ENCODE peak calls at places on chromosomes 6 and 20, in seven cellular contexts. B is cardiac muscle cell, X is BJ, G is bronchial epithelial cell, Z is foreskin fibroblast, O is ovary, M is lower lobe of right lung. D is an unnamed sample.

GRCh38 chr6:4274382-4275082 is 139.2 kb upstream of the ECI2 start:
- DNase-seq in B (peak), X (no peak), G (peak), Z (no peak), O (no peak), M (no peak), D (no peak)

GRCh38 chr6:73152998-73153757 is 72.1 kb downstream of the KHDC1L start:
- DNase-seq in B (no peak), X (no peak), G (peak), Z (peak), O (no peak), M (no peak), D (peak)

GRCh38 chr6:126657556-126658129 is 317.7 kb downstream of the CENPW start:
- DNase-seq in B (peak), X (no peak), G (peak), Z (peak), O (no peak), M (no peak), D (no peak)

GRCh38 chr6:157528931-157529653 is 148.1 kb downstream of the ZDHHC14 start:
- DNase-seq in B (no peak), X (no peak), G (peak), Z (no peak), O (no peak), M (no peak), D (no peak)

GRCh38 chr20:48769111-48769879 is 58.5 kb downstream of the PREX1 start:
- DNase-seq in B (no peak), X (no peak), G (no peak), Z (no peak), O (no peak), M (peak), D (no peak)

GRCh38 chr6:101070044-101070608 is 189.0 kb upstream of the ASCC3 start:
- DNase-seq in B (no peak), X (no peak), G (no peak), Z (no peak), O (no peak), M (no peak), D (no peak)

GRCh38 chr20:61325718-61326117 is 73.7 kb downstream of the CDH4 start:
- DNase-seq in B (no peak), X (no peak), G (no peak), Z (no peak), O (no peak), M (no peak), D (no peak)

GRCh38 chr20:38094373-38094775 is 60.8 kb downstream of the RPRD1B start:
- DNase-seq in B (no peak), X (no peak), G (peak), Z (peak), O (no peak), M (no peak), D (no peak)

GRCh38 chr6:2396856-2397640 is 151.6 kb upstream of the GMDS start:
- DNase-seq in B (no peak), X (peak), G (no peak), Z (peak), O (no peak), M (no peak), D (peak)

GRCh38 chr6:96542702-96543101 is 20.2 kb upstream of the FHL5 start:
- DNase-seq in B (no peak), X (no peak), G (peak), Z (peak), O (no peak), M (no peak), D (no peak)

GRCh38 chr6:96899019-96899418 is 1.3 kb upstream of the NDUFAF4 start:
- DNase-seq in B (peak), X (peak), G (peak), Z (peak), O (no peak), M (no peak), D (no peak)

GRCh38 chr6:145278163-145278807 is 457.0 kb downstream of the EPM2A start:
- DNase-seq in B (no peak), X (peak), G (peak), Z (peak), O (no peak), M (no peak), D (no peak)

GRCh38 chr6:79946773-79947190 is 571 bp downstream of the ELOVL4 start:
- DNase-seq in B (peak), X (no peak), G (peak), Z (peak), O (no peak), M (peak), D (no peak)

GRCh38 chr6:136609878-136610706 is 59.9 kb upstream of the MAP7 start:
- DNase-seq in B (no peak), X (peak), G (peak), Z (peak), O (peak), M (peak), D (peak)

GRCh38 chr20:10185741-10186558 is 32.7 kb upstream of the SNAP25 start:
- DNase-seq in B (no peak), X (no peak), G (peak), Z (no peak), O (no peak), M (no peak), D (no peak)

GRCh38 chr20:38173237-38174156 is 8.4 kb upstream of the TGM2 start:
- DNase-seq in B (no peak), X (peak), G (peak), Z (peak), O (no peak), M (no peak), D (peak)

GRCh38 chr6:148907573-148907972 is 160.7 kb downstream of the UST start:
- DNase-seq in B (no peak), X (no peak), G (no peak), Z (no peak), O (no peak), M (no peak), D (no peak)

GRCh38 chr6:81380718-81381338 is 371.7 kb downstream of the TENT5A start:
- DNase-seq in B (no peak), X (no peak), G (no peak), Z (no peak), O (no peak), M (no peak), D (no peak)

GRCh38 chr6:44179072-44179536 is 20.5 kb downstream of the CAPN11 start:
- DNase-seq in B (no peak), X (no peak), G (peak), Z (peak), O (no peak), M (no peak), D (no peak)

GRCh38 chr20:59217794-59218193 is 54.2 kb downstream of the ZNF831 start:
- DNase-seq in B (no peak), X (no peak), G (no peak), Z (no peak), O (no peak), M (no peak), D (no peak)

GRCh38 chr6:166244353-166245045 is 63.7 kb downstream of the PRR18 start:
- DNase-seq in B (no peak), X (no peak), G (no peak), Z (no peak), O (no peak), M (no peak), D (no peak)

GRCh38 chr6:25882066-25882496 is 8.0 kb upstream of the SLC17A3 start:
- DNase-seq in B (peak), X (no peak), G (no peak), Z (peak), O (peak), M (peak), D (no peak)

GRCh38 chr20:51665543-51666118 is 102.6 kb downstream of the ATP9A start:
- DNase-seq in B (no peak), X (no peak), G (no peak), Z (no peak), O (no peak), M (no peak), D (no peak)

GRCh38 chr6:39084506-39084905 is 30.5 kb downstream of the SAYSD1 start:
- DNase-seq in B (no peak), X (no peak), G (no peak), Z (no peak), O (no peak), M (no peak), D (no peak)

GRCh38 chr6:75611702-75612375 is 10.2 kb downstream of the SENP6 start:
- DNase-seq in B (no peak), X (no peak), G (no peak), Z (peak), O (no peak), M (no peak), D (no peak)

GRCh38 chr20:19897891-19898290 is 119.3 kb upstream of the NAA20 start:
- DNase-seq in B (no peak), X (no peak), G (no peak), Z (peak), O (no peak), M (no peak), D (no peak)

GRCh38 chr6:137148291-137149076 is 25.0 kb downstream of the IL22RA2 start:
- DNase-seq in B (no peak), X (peak), G (peak), Z (peak), O (no peak), M (peak), D (peak)

GRCh38 chr20:3383878-3384495 is 23.5 kb downstream of the DNAAF9 start:
- DNase-seq in B (no peak), X (no peak), G (no peak), Z (no peak), O (no peak), M (no peak), D (no peak)

GRCh38 chr20:31894980-31895675 is 24.7 kb downstream of the TTLL9 start:
- DNase-seq in B (peak), X (peak), G (peak), Z (peak), O (no peak), M (peak), D (peak)

GRCh38 chr6:24779416-24779815 is 4.7 kb downstream of the GMNN start:
- DNase-seq in B (no peak), X (no peak), G (no peak), Z (no peak), O (no peak), M (no peak), D (no peak)

GRCh38 chr6:55276745-55277627 is 50.3 kb upstream of the GFRAL start:
- DNase-seq in B (peak), X (peak), G (peak), Z (peak), O (peak), M (no peak), D (peak)

GRCh38 chr6:3231213-3232016 is 4.0 kb upstream of the TUBB2B start:
- DNase-seq in B (peak), X (peak), G (peak), Z (peak), O (no peak), M (peak), D (no peak)

DNA sequence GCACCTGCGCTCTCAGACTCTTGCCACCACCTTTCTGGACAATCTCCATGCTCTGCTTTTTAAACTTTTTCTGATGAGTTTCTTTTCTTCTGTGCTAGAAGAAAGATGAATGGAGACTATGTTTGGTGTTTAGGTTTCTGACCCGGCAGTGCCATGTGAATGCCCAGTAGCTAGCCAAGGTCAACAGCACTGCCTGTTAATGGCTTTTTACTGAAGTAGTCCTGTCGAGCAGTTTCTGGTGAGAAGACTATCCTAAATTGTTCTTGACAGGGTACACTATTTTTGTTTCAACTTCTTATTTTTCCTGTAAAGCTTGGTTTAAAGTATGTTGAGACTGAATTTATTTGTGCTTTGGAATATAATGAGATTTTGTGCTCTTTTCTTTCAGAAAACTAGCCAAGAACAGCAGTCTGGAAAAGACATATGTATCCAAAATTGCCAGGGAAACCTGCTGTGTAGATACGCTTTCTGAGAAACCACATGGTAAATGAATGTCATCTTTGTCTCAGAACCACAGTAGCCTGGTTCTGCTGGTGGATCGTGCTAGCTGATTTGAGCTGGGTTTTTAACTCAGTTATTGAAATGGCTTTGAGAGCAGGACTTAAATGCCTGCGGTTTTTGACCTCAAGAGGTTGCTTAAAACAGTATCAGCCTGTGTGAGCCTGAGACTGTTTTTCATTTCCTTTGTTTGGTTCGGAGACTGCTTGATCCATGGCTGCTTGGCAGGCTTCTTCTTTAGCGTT is 48.1 kb downstream of the KCNS1 start:
- DNase-seq in B (no peak), X (peak), G (no peak), Z (peak), O (no peak), M (no peak), D (peak)
- H3K4me3 ChIP-seq in B (no peak), X (no peak), G (no peak), Z (no peak), O (no peak), M (no peak), D (no peak)

GRCh38 chr6:169326067-169326799 is 72.6 kb upstream of the THBS2 start:
- DNase-seq in B (peak), X (no peak), G (peak), Z (peak), O (no peak), M (no peak), D (no peak)
- TF ChIP-seq CTCF in B (peak), X (peak), G (peak), Z (peak), O (no peak), M (no peak), D (peak)

DNA sequence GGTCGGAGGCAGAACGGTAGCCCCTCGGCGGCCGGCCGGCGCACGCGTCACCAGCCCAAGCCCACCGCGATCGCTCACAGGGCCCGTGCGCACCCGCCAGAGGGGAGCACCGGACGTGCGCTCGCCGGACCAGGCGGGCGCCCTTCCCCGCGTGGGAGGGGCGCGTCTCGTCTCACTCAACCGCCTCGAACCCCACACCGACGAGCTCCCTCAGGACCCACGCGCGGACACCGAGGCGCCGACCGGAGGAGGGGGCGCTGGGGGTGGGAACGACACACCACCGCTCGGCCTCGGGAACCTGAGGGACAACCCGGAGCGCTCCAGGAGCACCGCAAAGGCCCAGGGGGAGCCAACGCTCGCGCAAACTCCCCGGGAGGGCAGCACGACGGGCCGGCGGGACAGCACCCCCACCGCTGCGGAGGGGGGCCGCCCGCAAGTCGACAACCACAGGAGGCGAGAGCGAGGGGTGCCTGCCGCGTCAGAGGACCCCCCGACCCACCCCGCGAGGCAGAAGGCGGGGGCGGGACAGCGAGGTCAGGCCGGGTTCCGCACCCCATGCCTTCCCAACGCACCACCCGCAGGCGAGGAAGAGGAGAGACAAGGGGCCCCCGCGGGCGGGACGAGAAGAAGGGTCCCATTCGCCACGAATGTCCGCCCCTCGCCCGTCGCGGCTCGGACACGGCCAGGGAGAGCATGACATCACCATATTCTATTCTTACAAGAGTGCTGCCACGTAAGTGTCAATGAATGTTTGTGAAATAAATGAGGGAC is 512.7 kb upstream of the ZNF337 start:
- DNase-seq in B (peak), X (no peak), G (peak), Z (peak), O (no peak), M (peak), D (peak)
- H3K4me3 ChIP-seq in B (peak), X (peak), G (no peak), Z (no peak), O (no peak), M (peak), D (no peak)

GRCh38 chr6:82506526-82506925 is 142.9 kb downstream of the TPBG start:
- DNase-seq in B (no peak), X (peak), G (peak), Z (peak), O (no peak), M (no peak), D (no peak)

GRCh38 chr6:82507112-82507511 is 143.5 kb downstream of the TPBG start:
- DNase-seq in B (no peak), X (peak), G (peak), Z (peak), O (no peak), M (no peak), D (no peak)

DNA sequence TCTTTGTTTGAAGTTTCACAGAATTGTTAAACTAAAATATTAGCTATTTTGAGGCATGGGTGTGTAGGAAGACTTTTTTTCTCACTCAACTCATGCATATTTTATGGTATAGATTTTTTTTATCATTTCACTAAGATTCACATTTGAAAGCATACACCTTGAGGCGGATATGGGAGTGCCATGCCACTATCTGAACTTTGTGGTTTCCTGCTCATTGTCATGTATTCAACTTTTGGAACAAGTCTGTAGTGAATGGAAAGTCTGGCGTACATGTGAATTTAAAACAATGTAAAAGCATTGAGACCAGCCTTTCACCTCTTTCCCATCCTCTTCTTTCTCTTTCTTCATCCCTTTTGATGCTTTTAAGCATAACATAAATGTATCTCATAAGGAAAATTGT is 147.9 kb downstream of the TPBG start:
- DNase-seq in B (no peak), X (no peak), G (peak), Z (no peak), O (no peak), M (no peak), D (no peak)
- TF ChIP-seq CTCF in B (no peak), X (no peak), G (no peak), Z (no peak), O (no peak), M (no peak), D (no peak)

DNA sequence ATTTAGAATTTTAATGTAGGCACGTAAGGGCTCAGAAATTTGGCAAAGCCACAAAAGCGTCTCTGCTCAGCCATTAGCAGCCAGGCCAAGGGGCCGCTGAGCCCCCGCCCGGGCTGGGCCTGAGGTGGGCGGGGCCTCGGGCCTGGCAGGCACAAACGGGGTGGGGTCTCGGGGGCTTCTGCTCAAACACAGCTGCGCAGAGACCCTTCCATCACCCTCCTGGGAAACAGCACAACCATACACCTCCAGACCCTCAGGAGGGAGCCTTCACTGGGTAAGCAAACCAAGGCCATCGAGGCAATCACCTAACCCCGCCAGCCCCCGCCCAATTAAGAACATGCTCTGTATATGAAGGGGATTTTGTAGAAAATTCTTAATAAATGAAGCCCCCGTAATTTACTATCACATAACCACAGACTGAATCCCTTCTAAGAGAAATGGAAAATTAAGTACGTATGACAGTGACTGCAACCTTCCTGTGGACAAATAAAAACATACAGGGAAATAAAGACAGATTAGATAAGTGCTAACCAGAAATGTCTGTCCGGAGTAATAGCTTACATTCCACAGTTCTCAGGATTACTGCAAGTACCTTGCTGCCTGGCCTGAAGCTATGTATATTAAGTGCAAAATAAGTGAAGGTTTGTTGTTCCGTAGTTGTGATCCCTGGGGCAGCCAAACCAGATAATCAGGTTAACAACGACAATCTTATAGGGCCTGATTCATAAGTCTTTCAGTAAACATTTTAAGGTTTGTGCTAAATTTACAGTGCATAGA is 3.0 kb downstream of the NEDD9 start:
- DNase-seq in B (peak), X (no peak), G (peak), Z (peak), O (no peak), M (no peak), D (no peak)
- H3K4me3 ChIP-seq in B (peak), X (peak), G (peak), Z (peak), O (peak), M (peak), D (peak)

DNA sequence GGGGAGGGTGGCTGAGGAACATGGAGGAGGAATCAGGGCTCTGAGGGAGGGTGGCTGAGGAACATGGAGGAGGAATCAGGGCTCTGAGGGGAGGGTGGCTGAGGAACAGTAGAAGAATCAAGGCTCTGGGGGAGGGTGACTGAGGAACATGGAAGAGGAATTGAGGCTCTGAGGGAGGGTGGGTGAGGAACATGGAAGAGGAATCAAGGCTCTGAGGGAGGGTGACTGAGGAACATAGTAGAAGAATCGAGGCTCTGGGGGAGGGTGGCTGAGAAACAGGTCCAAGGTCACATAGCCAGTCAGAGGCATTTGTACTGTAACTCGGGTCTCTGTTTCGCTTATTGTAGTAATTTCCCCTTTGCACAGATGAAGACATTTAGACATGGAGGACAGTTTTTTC is 164.8 kb downstream of the SOBP start:
- DNase-seq in B (no peak), X (no peak), G (no peak), Z (no peak), O (no peak), M (no peak), D (no peak)
- TF ChIP-seq CTCF in B (no peak), X (no peak), G (no peak), Z (no peak), O (no peak), M (no peak), D (no peak)

GRCh38 chr20:57389695-57390603 is 1.2 kb upstream of the RBM38 start:
- DNase-seq in B (no peak), X (no peak), G (no peak), Z (no peak), O (peak), M (peak), D (no peak)

GRCh38 chr20:57387463-57387862 is 3.7 kb upstream of the RBM38 start:
- DNase-seq in B (no peak), X (no peak), G (no peak), Z (no peak), O (peak), M (peak), D (no peak)

GRCh38 chr20:57390604-57391438 is at the start of gene RBM38:
- DNase-seq in B (peak), X (no peak), G (no peak), Z (peak), O (peak), M (peak), D (no peak)

GRCh38 chr20:57387945-57388351 is 3.2 kb upstream of the RBM38 start:
- DNase-seq in B (no peak), X (no peak), G (no peak), Z (no peak), O (peak), M (peak), D (no peak)

GRCh38 chr20:57388953-57389694 is 2.1 kb upstream of the RBM38 start:
- DNase-seq in B (peak), X (peak), G (peak), Z (peak), O (peak), M (peak), D (peak)
- H3K4me3 ChIP-seq in B (no peak), X (peak), G (peak), Z (peak), O (peak), M (peak), D (no peak)

GRCh38 chr20:50308513-50309279 is 118.1 kb downstream of the CEBPB start:
- DNase-seq in B (peak), X (peak), G (peak), Z (peak), O (peak), M (peak), D (peak)
- TF ChIP-seq CTCF in B (peak), X (peak), G (peak), Z (no peak), O (no peak), M (peak), D (peak)